ENCODE peak calls at places on chromosomes 6 and 20, in ten cellular contexts. One of them, this sample, is unnamed.

GRCh38 chr6:114435985-114436384 is 93.2 kb upstream of the HS3ST5 start:
- DNase-seq in stimulated activated naive CD4-positive, alpha-beta T cell: no peak
- DNase-seq in cardiac fibroblast: no peak
- DNase-seq in psoas muscle: no peak
- DNase-seq in renal cortical epithelial cell: no peak
- DNase-seq in NCI-H1436: no peak
- DNase-seq in iPS-NIHi11: no peak
- DNase-seq in AG09309: no peak
- DNase-seq in GM03348: no peak
- DNase-seq in spleen: no peak
- DNase-seq in this sample: no peak

GRCh38 chr6:113318553-113318952 is 538.6 kb upstream of the MARCKS start:
- DNase-seq in GM03348: no peak
- DNase-seq in stimulated activated naive CD4-positive, alpha-beta T cell: no peak
- DNase-seq in iPS-NIHi11: no peak
- DNase-seq in renal cortical epithelial cell: no peak
- DNase-seq in spleen: no peak
- DNase-seq in psoas muscle: no peak
- DNase-seq in AG09309: no peak
- DNase-seq in NCI-H1436: peak
- DNase-seq in cardiac fibroblast: no peak
- DNase-seq in this sample: no peak

GRCh38 chr6:44837741-44838140 is 450.2 kb downstream of the CDC5L start:
- DNase-seq in cardiac fibroblast: peak
- DNase-seq in psoas muscle: no peak
- DNase-seq in NCI-H1436: no peak
- DNase-seq in spleen: no peak
- DNase-seq in renal cortical epithelial cell: no peak
- DNase-seq in iPS-NIHi11: no peak
- DNase-seq in AG09309: no peak
- DNase-seq in GM03348: no peak
- DNase-seq in stimulated activated naive CD4-positive, alpha-beta T cell: no peak
- DNase-seq in this sample: no peak

GRCh38 chr6:105921781-105922180 is 164.4 kb upstream of the PRDM1 start:
- DNase-seq in NCI-H1436: no peak
- DNase-seq in iPS-NIHi11: no peak
- DNase-seq in GM03348: no peak
- DNase-seq in stimulated activated naive CD4-positive, alpha-beta T cell: no peak
- DNase-seq in spleen: no peak
- DNase-seq in cardiac fibroblast: no peak
- DNase-seq in renal cortical epithelial cell: no peak
- DNase-seq in psoas muscle: no peak
- DNase-seq in AG09309: no peak
- DNase-seq in this sample: no peak

GRCh38 chr6:73558624-73559398 is 38.0 kb upstream of the EEF1A1 start:
- DNase-seq in stimulated activated naive CD4-positive, alpha-beta T cell: no peak
- DNase-seq in GM03348: no peak
- DNase-seq in spleen: no peak
- DNase-seq in psoas muscle: no peak
- DNase-seq in NCI-H1436: no peak
- DNase-seq in AG09309: no peak
- DNase-seq in iPS-NIHi11: peak
- DNase-seq in renal cortical epithelial cell: no peak
- DNase-seq in cardiac fibroblast: no peak
- DNase-seq in this sample: no peak

GRCh38 chr6:46637145-46637544 is 15.5 kb downstream of the CYP39A1 start:
- DNase-seq in renal cortical epithelial cell: peak
- DNase-seq in spleen: no peak
- DNase-seq in cardiac fibroblast: peak
- DNase-seq in AG09309: peak
- DNase-seq in psoas muscle: no peak
- DNase-seq in GM03348: peak
- DNase-seq in stimulated activated naive CD4-positive, alpha-beta T cell: no peak
- DNase-seq in NCI-H1436: no peak
- DNase-seq in iPS-NIHi11: no peak
- DNase-seq in this sample: no peak

GRCh38 chr20:10185741-10186558 is 32.7 kb upstream of the SNAP25 start:
- DNase-seq in spleen: no peak
- DNase-seq in GM03348: no peak
- DNase-seq in cardiac fibroblast: peak
- DNase-seq in AG09309: no peak
- DNase-seq in iPS-NIHi11: no peak
- DNase-seq in renal cortical epithelial cell: no peak
- DNase-seq in stimulated activated naive CD4-positive, alpha-beta T cell: no peak
- DNase-seq in psoas muscle: no peak
- DNase-seq in NCI-H1436: no peak
- DNase-seq in this sample: no peak

GRCh38 chr6:95091823-95092436 is 485.4 kb upstream of the MANEA start:
- DNase-seq in AG09309: peak
- DNase-seq in psoas muscle: no peak
- DNase-seq in renal cortical epithelial cell: peak
- DNase-seq in stimulated activated naive CD4-positive, alpha-beta T cell: no peak
- DNase-seq in cardiac fibroblast: peak
- DNase-seq in iPS-NIHi11: peak
- DNase-seq in NCI-H1436: peak
- DNase-seq in spleen: no peak
- DNase-seq in GM03348: peak
- DNase-seq in this sample: peak

GRCh38 chr6:41561386-41561785 is 15.2 kb downstream of the FOXP4 start:
- DNase-seq in AG09309: no peak
- DNase-seq in stimulated activated naive CD4-positive, alpha-beta T cell: no peak
- DNase-seq in GM03348: no peak
- DNase-seq in renal cortical epithelial cell: no peak
- DNase-seq in iPS-NIHi11: no peak
- DNase-seq in cardiac fibroblast: no peak
- DNase-seq in psoas muscle: no peak
- DNase-seq in NCI-H1436: no peak
- DNase-seq in spleen: no peak
- DNase-seq in this sample: no peak

GRCh38 chr6:122476131-122476530 is 4.5 kb upstream of the SERINC1 start:
- DNase-seq in renal cortical epithelial cell: peak
- DNase-seq in psoas muscle: no peak
- DNase-seq in iPS-NIHi11: no peak
- DNase-seq in NCI-H1436: peak
- DNase-seq in GM03348: peak
- DNase-seq in spleen: no peak
- DNase-seq in stimulated activated naive CD4-positive, alpha-beta T cell: no peak
- DNase-seq in cardiac fibroblast: peak
- DNase-seq in AG09309: no peak
- DNase-seq in this sample: peak

GRCh38 chr6:149925253-149925973 is 2.5 kb upstream of the RAET1G start:
- DNase-seq in GM03348: peak
- DNase-seq in cardiac fibroblast: peak
- DNase-seq in renal cortical epithelial cell: no peak
- DNase-seq in AG09309: no peak
- DNase-seq in NCI-H1436: no peak
- DNase-seq in psoas muscle: peak
- DNase-seq in iPS-NIHi11: no peak
- DNase-seq in stimulated activated naive CD4-positive, alpha-beta T cell: no peak
- DNase-seq in spleen: peak
- DNase-seq in this sample: no peak

GRCh38 chr20:46959821-46960220 is 65.2 kb downstream of the EYA2 start:
- DNase-seq in cardiac fibroblast: no peak
- DNase-seq in GM03348: no peak
- DNase-seq in NCI-H1436: no peak
- DNase-seq in stimulated activated naive CD4-positive, alpha-beta T cell: no peak
- DNase-seq in iPS-NIHi11: no peak
- DNase-seq in renal cortical epithelial cell: no peak
- DNase-seq in AG09309: no peak
- DNase-seq in psoas muscle: no peak
- DNase-seq in spleen: no peak
- DNase-seq in this sample: no peak

GRCh38 chr6:142339969-142340368 is 38.2 kb downstream of the ADGRG6 start:
- DNase-seq in iPS-NIHi11: no peak
- DNase-seq in spleen: no peak
- DNase-seq in stimulated activated naive CD4-positive, alpha-beta T cell: no peak
- DNase-seq in NCI-H1436: no peak
- DNase-seq in psoas muscle: no peak
- DNase-seq in renal cortical epithelial cell: peak
- DNase-seq in cardiac fibroblast: no peak
- DNase-seq in GM03348: no peak
- DNase-seq in AG09309: no peak
- DNase-seq in this sample: no peak

GRCh38 chr6:72616406-72617015 is 5.4 kb upstream of the KCNQ5 start:
- DNase-seq in AG09309: no peak
- DNase-seq in stimulated activated naive CD4-positive, alpha-beta T cell: peak
- DNase-seq in renal cortical epithelial cell: peak
- DNase-seq in psoas muscle: no peak
- DNase-seq in spleen: no peak
- DNase-seq in iPS-NIHi11: peak
- DNase-seq in GM03348: peak
- DNase-seq in NCI-H1436: no peak
- DNase-seq in cardiac fibroblast: peak
- DNase-seq in this sample: peak

GRCh38 chr6:100892693-100893092 is 11.6 kb upstream of the ASCC3 start:
- DNase-seq in GM03348: peak
- DNase-seq in AG09309: no peak
- DNase-seq in renal cortical epithelial cell: no peak
- DNase-seq in spleen: no peak
- DNase-seq in cardiac fibroblast: no peak
- DNase-seq in stimulated activated naive CD4-positive, alpha-beta T cell: no peak
- DNase-seq in NCI-H1436: no peak
- DNase-seq in iPS-NIHi11: peak
- DNase-seq in psoas muscle: no peak
- DNase-seq in this sample: no peak

GRCh38 chr20:34965051-34965450 is 9.4 kb downstream of the MYH7B start:
- DNase-seq in iPS-NIHi11: no peak
- DNase-seq in NCI-H1436: no peak
- DNase-seq in spleen: no peak
- DNase-seq in GM03348: no peak
- DNase-seq in cardiac fibroblast: no peak
- DNase-seq in AG09309: no peak
- DNase-seq in stimulated activated naive CD4-positive, alpha-beta T cell: no peak
- DNase-seq in renal cortical epithelial cell: no peak
- DNase-seq in psoas muscle: no peak
- DNase-seq in this sample: no peak

GRCh38 chr20:51014797-51015722 is 7.8 kb downstream of the KCNG1 start:
- DNase-seq in NCI-H1436: peak
- DNase-seq in GM03348: peak
- DNase-seq in renal cortical epithelial cell: peak
- DNase-seq in AG09309: no peak
- DNase-seq in spleen: peak
- DNase-seq in psoas muscle: no peak
- DNase-seq in cardiac fibroblast: peak
- DNase-seq in stimulated activated naive CD4-positive, alpha-beta T cell: no peak
- DNase-seq in iPS-NIHi11: peak
- DNase-seq in this sample: no peak

GRCh38 chr6:41739041-41739440 is 3.6 kb upstream of the TFEB start:
- DNase-seq in NCI-H1436: no peak
- DNase-seq in psoas muscle: no peak
- DNase-seq in iPS-NIHi11: no peak
- DNase-seq in cardiac fibroblast: peak
- DNase-seq in spleen: no peak
- DNase-seq in stimulated activated naive CD4-positive, alpha-beta T cell: no peak
- DNase-seq in AG09309: no peak
- DNase-seq in renal cortical epithelial cell: no peak
- DNase-seq in GM03348: no peak
- DNase-seq in this sample: no peak

GRCh38 chr6:4732691-4733315 is 43.4 kb upstream of the CDYL start:
- DNase-seq in iPS-NIHi11: peak
- DNase-seq in NCI-H1436: no peak
- DNase-seq in stimulated activated naive CD4-positive, alpha-beta T cell: no peak
- DNase-seq in spleen: no peak
- DNase-seq in GM03348: peak
- DNase-seq in psoas muscle: peak
- DNase-seq in cardiac fibroblast: peak
- DNase-seq in AG09309: peak
- DNase-seq in renal cortical epithelial cell: peak
- DNase-seq in this sample: no peak

GRCh38 chr6:53906103-53906502 is 111.3 kb downstream of the LRRC1 start:
- DNase-seq in spleen: no peak
- DNase-seq in iPS-NIHi11: no peak
- DNase-seq in stimulated activated naive CD4-positive, alpha-beta T cell: no peak
- DNase-seq in cardiac fibroblast: no peak
- DNase-seq in AG09309: no peak
- DNase-seq in renal cortical epithelial cell: no peak
- DNase-seq in NCI-H1436: no peak
- DNase-seq in psoas muscle: no peak
- DNase-seq in GM03348: no peak
- DNase-seq in this sample: no peak

GRCh38 chr20:24764825-24765224 is 184.2 kb upstream of the CST7 start:
- DNase-seq in renal cortical epithelial cell: no peak
- DNase-seq in stimulated activated naive CD4-positive, alpha-beta T cell: no peak
- DNase-seq in NCI-H1436: no peak
- DNase-seq in spleen: peak
- DNase-seq in GM03348: no peak
- DNase-seq in AG09309: no peak
- DNase-seq in iPS-NIHi11: no peak
- DNase-seq in psoas muscle: no peak
- DNase-seq in cardiac fibroblast: no peak
- DNase-seq in this sample: no peak

GRCh38 chr6:11043961-11044711 is at the start of gene ELOVL2:
- DNase-seq in NCI-H1436: peak
- DNase-seq in stimulated activated naive CD4-positive, alpha-beta T cell: no peak
- DNase-seq in iPS-NIHi11: peak
- DNase-seq in GM03348: peak
- DNase-seq in psoas muscle: peak
- DNase-seq in cardiac fibroblast: peak
- DNase-seq in spleen: no peak
- DNase-seq in renal cortical epithelial cell: no peak
- DNase-seq in AG09309: no peak
- DNase-seq in this sample: peak

GRCh38 chr6:43849844-43850243 is 79.8 kb downstream of the VEGFA start:
- DNase-seq in spleen: no peak
- DNase-seq in iPS-NIHi11: no peak
- DNase-seq in GM03348: no peak
- DNase-seq in stimulated activated naive CD4-positive, alpha-beta T cell: no peak
- DNase-seq in AG09309: no peak
- DNase-seq in psoas muscle: no peak
- DNase-seq in renal cortical epithelial cell: no peak
- DNase-seq in cardiac fibroblast: no peak
- DNase-seq in NCI-H1436: no peak
- DNase-seq in this sample: no peak

GRCh38 chr6:156773476-156773875 is 3.7 kb upstream of the ARID1B start:
- DNase-seq in stimulated activated naive CD4-positive, alpha-beta T cell: no peak
- DNase-seq in cardiac fibroblast: no peak
- DNase-seq in AG09309: no peak
- DNase-seq in renal cortical epithelial cell: no peak
- DNase-seq in psoas muscle: no peak
- DNase-seq in GM03348: no peak
- DNase-seq in iPS-NIHi11: no peak
- DNase-seq in NCI-H1436: no peak
- DNase-seq in spleen: no peak
- DNase-seq in this sample: no peak

GRCh38 chr20:61240814-61241213 is 11.2 kb upstream of the CDH4 start:
- DNase-seq in GM03348: no peak
- DNase-seq in NCI-H1436: no peak
- DNase-seq in stimulated activated naive CD4-positive, alpha-beta T cell: no peak
- DNase-seq in psoas muscle: no peak
- DNase-seq in cardiac fibroblast: no peak
- DNase-seq in renal cortical epithelial cell: no peak
- DNase-seq in AG09309: no peak
- DNase-seq in iPS-NIHi11: no peak
- DNase-seq in spleen: no peak
- DNase-seq in this sample: no peak

GRCh38 chr6:129677634-129678325 is 32.2 kb downstream of the ARHGAP18 start:
- DNase-seq in AG09309: no peak
- DNase-seq in psoas muscle: no peak
- DNase-seq in GM03348: no peak
- DNase-seq in stimulated activated naive CD4-positive, alpha-beta T cell: no peak
- DNase-seq in renal cortical epithelial cell: no peak
- DNase-seq in cardiac fibroblast: no peak
- DNase-seq in NCI-H1436: no peak
- DNase-seq in spleen: no peak
- DNase-seq in iPS-NIHi11: no peak
- DNase-seq in this sample: no peak

GRCh38 chr20:22341508-22341907 is 242.9 kb downstream of the FOXA2 start:
- DNase-seq in renal cortical epithelial cell: peak
- DNase-seq in iPS-NIHi11: no peak
- DNase-seq in GM03348: no peak
- DNase-seq in stimulated activated naive CD4-positive, alpha-beta T cell: no peak
- DNase-seq in AG09309: no peak
- DNase-seq in spleen: no peak
- DNase-seq in NCI-H1436: no peak
- DNase-seq in psoas muscle: no peak
- DNase-seq in cardiac fibroblast: no peak
- DNase-seq in this sample: no peak